ENCODE peak calls at places on chromosome 16, in seven cellular contexts. R is OCI-LY7; G is left ventricle myocardium inferior; Y is activated T-cell treated with anti-CD3 and anti-CD28 coated beads, Interleukin-2, amount 50 U/mL, for 48 hours; N is fibroblast of mammary gland; W is COR-L47; Z is RPMI8226. V is an unnamed sample.

GRCh38 chr16:71412270-71413160 is 29.3 kb downstream of the TLE7 start:
- DNase-seq in R (peak; percentile 77), G (peak; percentile 28), Y (peak; percentile 76), N (peak; percentile 69), W (peak; percentile 72), Z (peak; percentile 86), V (peak; percentile 65)

GRCh38 chr16:2296662-2297505 is 29.0 kb upstream of the RNPS1 start:
- DNase-seq in R (peak; percentile 16), G (no peak), Y (peak; percentile 41), N (peak; percentile 44), W (no peak), Z (peak; percentile 49), V (peak; percentile 90)

GRCh38 chr16:73122604-73123386 is 74.9 kb upstream of the ZFHX3 start:
- DNase-seq in R (no peak), G (peak; percentile 48), Y (no peak), N (peak; percentile 24), W (no peak), Z (no peak), V (peak; percentile 37)

GRCh38 chr16:11738742-11739544 is 3.7 kb downstream of the TXNDC11 start:
- DNase-seq in R (no peak), G (no peak), Y (no peak), N (no peak), W (no peak), Z (peak; percentile 56), V (no peak)

GRCh38 chr16:79451196-79451816 is 149.2 kb downstream of the MAF start:
- DNase-seq in R (peak; percentile 19), G (no peak), Y (peak; percentile 26), N (no peak), W (no peak), Z (peak; percentile 81), V (no peak)

GRCh38 chr16:86497551-86498021 is 12.7 kb upstream of the FOXF1 start:
- DNase-seq in R (no peak), G (no peak), Y (no peak), N (no peak), W (no peak), Z (no peak), V (no peak)

GRCh38 chr16:24409045-24409444 is 130.3 kb upstream of the RBBP6 start:
- DNase-seq in R (peak; percentile 10), G (no peak), Y (no peak), N (no peak), W (no peak), Z (peak; percentile 37), V (no peak)

GRCh38 chr16:2229091-2229490 is 5.7 kb downstream of the E4F1 start:
- DNase-seq in R (no peak), G (no peak), Y (no peak), N (no peak), W (no peak), Z (no peak), V (no peak)

GRCh38 chr16:30785126-30786106 is 1.6 kb downstream of the ZNF629 start:
- DNase-seq in R (no peak), G (no peak), Y (no peak), N (no peak), W (no peak), Z (no peak), V (peak; percentile 72)

GRCh38 chr16:11232852-11233726 is 22.9 kb downstream of the SOCS1 start:
- DNase-seq in R (peak; percentile 51), G (no peak), Y (peak; percentile 96), N (no peak), W (no peak), Z (peak; percentile 49), V (peak; percentile 40)

GRCh38 chr16:397736-398332 is 835 bp downstream of the NME4 start:
- DNase-seq in R (peak; percentile 59), G (peak; percentile 74), Y (peak; percentile 50), N (peak; percentile 53), W (no peak), Z (peak; percentile 80), V (peak; percentile 92)

GRCh38 chr16:2528161-2529060 is 2.8 kb downstream of the CEMP1 start:
- DNase-seq in R (no peak), G (peak; percentile 13), Y (no peak), N (no peak), W (no peak), Z (no peak), V (no peak)

GRCh38 chr16:49563666-49564065 is 190.1 kb downstream of the C16orf78 start:
- DNase-seq in R (no peak), G (no peak), Y (no peak), N (peak; percentile 32), W (no peak), Z (no peak), V (no peak)

GRCh38 chr16:57470683-57471082 is 8.2 kb downstream of the POLR2C start:
- DNase-seq in R (no peak), G (peak; percentile 72), Y (no peak), N (peak; percentile 53), W (no peak), Z (no peak), V (peak; percentile 55)

GRCh38 chr16:85460983-85461813 is 151.9 kb upstream of the GSE1 start:
- DNase-seq in R (no peak), G (no peak), Y (no peak), N (peak; percentile 76), W (peak; percentile 88), Z (no peak), V (peak; percentile 39)

GRCh38 chr16:65121870-65122723 is at the start of gene CDH11:
- DNase-seq in R (no peak), G (peak; percentile 60), Y (no peak), N (peak; percentile 76), W (no peak), Z (peak; percentile 50), V (peak; percentile 38)

GRCh38 chr16:64638804-64639203 is 483.1 kb downstream of the CDH11 start:
- DNase-seq in R (no peak), G (no peak), Y (no peak), N (no peak), W (no peak), Z (no peak), V (no peak)

GRCh38 chr16:30731411-30731810 is 16.8 kb upstream of the PHKG2 start:
- DNase-seq in R (no peak), G (no peak), Y (no peak), N (peak; percentile 21), W (no peak), Z (no peak), V (peak; percentile 79)

GRCh38 chr16:27906883-27907282 is 156.6 kb downstream of the GSG1L start:
- DNase-seq in R (no peak), G (no peak), Y (no peak), N (no peak), W (no peak), Z (no peak), V (no peak)

GRCh38 chr16:57594531-57595031 is 33.8 kb upstream of the ADGRG1 start:
- DNase-seq in R (no peak), G (no peak), Y (peak; percentile 12), N (no peak), W (no peak), Z (no peak), V (no peak)

GRCh38 chr16:80092686-80093085 is 448.1 kb upstream of the DYNLRB2 start:
- DNase-seq in R (no peak), G (no peak), Y (no peak), N (no peak), W (no peak), Z (no peak), V (no peak)

GRCh38 chr16:87096746-87097145 is 220.4 kb downstream of the C16orf95 start:
- DNase-seq in R (no peak), G (no peak), Y (no peak), N (no peak), W (no peak), Z (no peak), V (no peak)

GRCh38 chr16:2728034-2728433 is 8.0 kb upstream of the PRSS27 start:
- DNase-seq in R (no peak), G (no peak), Y (no peak), N (no peak), W (no peak), Z (no peak), V (no peak)

GRCh38 chr16:14186007-14186953 is 115.2 kb downstream of the MRTFB start:
- DNase-seq in R (peak; percentile 4), G (peak; percentile 31), Y (no peak), N (peak; percentile 90), W (peak; percentile 67), Z (no peak), V (peak; percentile 29)

GRCh38 chr16:8887952-8888560 is 5.9 kb downstream of the LITAFD start:
- DNase-seq in R (no peak), G (peak; percentile 85), Y (no peak), N (peak; percentile 83), W (no peak), Z (peak; percentile 23), V (peak; percentile 93)

GRCh38 chr16:58026139-58026704 is 668 bp downstream of the MMP15 start:
- DNase-seq in R (no peak), G (peak; percentile 66), Y (peak; percentile 49), N (peak; percentile 28), W (no peak), Z (peak; percentile 69), V (peak; percentile 68)